ENCODE peak calls at places on chromosomes 3 and 15, in five cellular contexts. T is CD8-positive, alpha-beta memory T cell; P is activated T-cell treated with anti-CD3 and anti-CD28 coated beads for 1 hour; Y is naive thymus-derived CD8-positive, alpha-beta T cell; C is ACHN. U is an unnamed sample.

GRCh38 chr3:133882986-133883586 is 12.6 kb downstream of the RAB6B start:
- DNase-seq in T (no peak), P (no peak), Y (no peak), C (no peak), U (no peak)

GRCh38 chr15:90708516-90708915 is 8.6 kb upstream of the BLM start:
- DNase-seq in T (no peak), P (no peak), Y (no peak), C (no peak), U (no peak)

GRCh38 chr3:106510206-106510605 is 641.4 kb upstream of the CBLB start:
- DNase-seq in T (no peak), P (no peak), Y (no peak), C (no peak), U (no peak)

GRCh38 chr3:112333002-112333385 is at the start of gene CD200:
- DNase-seq in T (peak), P (peak), Y (peak), C (peak), U (peak)

GRCh38 chr15:22890296-22890695 is 51.8 kb downstream of the NIPA2 start:
- DNase-seq in T (no peak), P (no peak), Y (no peak), C (no peak), U (no peak)

GRCh38 chr15:47364671-47365141 is 352.6 kb upstream of the SEMA6D start:
- DNase-seq in T (no peak), P (no peak), Y (no peak), C (no peak), U (no peak)

GRCh38 chr3:84136425-84136824 is 822.4 kb upstream of the CADM2 start:
- DNase-seq in T (no peak), P (no peak), Y (no peak), C (no peak), U (no peak)

GRCh38 chr3:187935623-187936156 is 190.4 kb upstream of the BCL6 start:
- DNase-seq in T (no peak), P (no peak), Y (no peak), C (no peak), U (no peak)

GRCh38 chr3:10357592-10358308 is 36.8 kb upstream of the SEC13 start:
- DNase-seq in T (no peak), P (no peak), Y (no peak), C (peak), U (no peak)

GRCh38 chr3:169260296-169260695 is 403.2 kb downstream of the MECOM start:
- DNase-seq in T (no peak), P (no peak), Y (no peak), C (no peak), U (no peak)

GRCh38 chr3:150227839-150228238 is 180.3 kb upstream of the TSC22D2 start:
- DNase-seq in T (no peak), P (peak), Y (peak), C (peak), U (peak)